ENCODE peak calls at places on chromosomes 5 and 9, in nine cellular contexts. D, S, K, E, Q, I, M, W and X are unnamed samples.

GRCh38 chr9:81616141-81616540 is 73.2 kb downstream of the TLE1 start:
- DNase-seq in D (no peak), S (no peak), K (no peak), E (no peak), Q (no peak), I (no peak), M (no peak), W (no peak), X (no peak)

GRCh38 chr9:134493471-134494272 is 147.9 kb upstream of the COL5A1 start:
- DNase-seq in D (no peak), S (no peak), K (no peak), E (no peak), Q (peak; percentile 3), I (no peak), M (no peak), W (no peak), X (no peak)

GRCh38 chr5:129098488-129099183 is 4.1 kb downstream of the ISOC1 start:
- DNase-seq in D (no peak), S (peak; percentile 22), K (no peak), E (no peak), Q (no peak), I (no peak), M (no peak), W (no peak), X (no peak)

GRCh38 chr5:1724822-1725602 is 74.6 kb downstream of the MRPL36 start:
- DNase-seq in D (no peak), S (no peak), K (no peak), E (no peak), Q (no peak), I (no peak), M (peak; percentile 3), W (peak; percentile 13), X (no peak)

GRCh38 chr5:102603670-102604069 is 104.9 kb upstream of the SLCO6A1 start:
- DNase-seq in D (no peak), S (no peak), K (no peak), E (no peak), Q (no peak), I (no peak), M (no peak), W (no peak), X (no peak)

GRCh38 chr5:73955447-73955846 is 329.5 kb downstream of the ARHGEF28 start:
- DNase-seq in D (no peak), S (no peak), K (no peak), E (no peak), Q (no peak), I (no peak), M (no peak), W (no peak), X (no peak)

GRCh38 chr5:149412783-149413476 is 33.8 kb upstream of the IL17B start:
- DNase-seq in D (no peak), S (peak; percentile 54), K (no peak), E (no peak), Q (no peak), I (no peak), M (no peak), W (no peak), X (no peak)

GRCh38 chr5:10262121-10262774 is 12.2 kb downstream of the CCT5 start:
- DNase-seq in D (no peak), S (no peak), K (no peak), E (no peak), Q (no peak), I (no peak), M (no peak), W (no peak), X (no peak)

GRCh38 chr5:13746026-13746425 is 198.5 kb downstream of the DNAH5 start:
- DNase-seq in D (no peak), S (no peak), K (peak; percentile 49), E (no peak), Q (no peak), I (no peak), M (no peak), W (no peak), X (no peak)

GRCh38 chr5:140882591-140882899 is 621 bp downstream of the PCDHA13 start:
- DNase-seq in D (peak; percentile 16), S (no peak), K (no peak), E (peak; percentile 32), Q (no peak), I (peak; percentile 18), M (no peak), W (no peak), X (no peak)

GRCh38 chr5:107621089-107621488 is 49.6 kb downstream of the EFNA5 start:
- DNase-seq in D (no peak), S (no peak), K (no peak), E (no peak), Q (no peak), I (no peak), M (no peak), W (no peak), X (no peak)

GRCh38 chr5:156170351-156170961 is 156.5 kb upstream of the SGCD start:
- DNase-seq in D (no peak), S (no peak), K (no peak), E (no peak), Q (no peak), I (no peak), M (no peak), W (no peak), X (no peak)

GRCh38 chr5:16578474-16578883 is 38.3 kb downstream of the RETREG1 start:
- DNase-seq in D (no peak), S (no peak), K (no peak), E (no peak), Q (no peak), I (no peak), M (no peak), W (no peak), X (no peak)

GRCh38 chr5:177126771-177127170 is 6.8 kb upstream of the NSD1 start:
- DNase-seq in D (no peak), S (no peak), K (no peak), E (no peak), Q (no peak), I (peak; percentile 58), M (no peak), W (no peak), X (no peak)

DNA sequence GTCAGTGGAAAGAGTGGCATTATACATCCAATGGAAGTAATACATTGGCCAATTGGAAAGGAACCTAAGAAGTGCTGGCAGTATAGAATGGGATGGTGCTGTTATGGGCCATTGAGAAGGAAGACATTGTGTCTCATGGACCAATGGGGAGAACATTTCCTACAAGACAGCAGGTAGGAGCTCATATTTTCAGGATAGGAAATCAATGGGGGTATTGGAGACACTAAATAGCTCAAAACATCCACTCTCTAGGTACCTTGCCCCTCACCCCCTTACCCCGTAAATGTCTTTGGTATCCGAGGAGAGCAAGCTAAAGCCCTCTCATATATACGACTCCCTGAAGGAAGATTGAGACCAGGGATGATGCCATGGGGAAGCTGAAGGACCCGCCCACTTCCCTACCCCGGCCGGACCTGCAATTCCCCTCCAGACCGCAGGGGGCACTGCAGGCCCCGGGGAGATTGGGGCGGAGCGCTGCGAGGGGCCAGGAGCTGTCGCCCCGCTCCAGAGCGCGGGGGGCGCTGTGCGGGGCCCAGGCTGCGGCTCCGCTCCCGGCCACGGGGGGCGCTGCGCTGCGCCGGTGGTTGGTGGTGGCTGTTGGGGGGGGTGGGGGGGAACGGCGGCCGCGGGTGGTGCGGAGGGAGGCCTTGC is at the start of gene KDM3B:
- DNase-seq in D (peak; percentile 81), S (peak; percentile 73), K (peak; percentile 80), E (peak; percentile 70), Q (peak; percentile 91), I (peak; percentile 79), M (peak; percentile 61), W (peak; percentile 89), X (peak; percentile 94)
- TF ChIP-seq POLR2A in D (no peak), S (no peak), K (no peak), E (no peak), Q (no peak), I (no peak), M (no peak), W (no peak), X (peak; percentile 26)

DNA sequence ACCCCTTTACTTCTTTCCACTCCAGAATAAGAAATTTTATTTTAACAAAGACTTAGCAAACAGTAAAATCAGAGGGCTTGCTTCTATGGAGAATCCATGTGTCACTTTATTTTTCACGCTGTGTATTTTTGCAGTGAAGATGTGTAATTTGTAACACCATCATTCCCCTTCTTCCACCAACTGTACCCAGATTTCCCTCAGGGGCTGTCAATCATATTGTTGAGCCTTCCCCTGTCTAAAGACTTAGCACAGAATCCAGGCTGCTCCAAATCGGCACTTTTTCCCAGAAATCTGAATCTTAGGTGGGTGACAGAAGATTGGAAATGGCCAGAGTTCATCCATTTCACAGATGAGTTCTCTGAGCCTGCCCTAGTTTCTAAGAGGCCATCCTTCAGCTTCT is 115.9 kb downstream of the GNAQ start:
- DNase-seq in D (no peak), S (no peak), K (no peak), E (no peak), Q (no peak), I (no peak), M (no peak), W (no peak), X (no peak)
- H3K4me3 ChIP-seq in D (no peak overlapping the region), S (no peak overlapping the region), K (no peak overlapping the region), E (no peak overlapping the region), Q (no peak overlapping the region), I (no peak overlapping the region), M (no peak overlapping the region), W (no peak overlapping the region), X (no peak overlapping the region)

GRCh38 chr5:172731286-172732073 is 39.5 kb downstream of the DUSP1 start:
- DNase-seq in D (peak; percentile 89), S (no peak), K (no peak), E (no peak), Q (no peak), I (peak; percentile 34), M (peak; percentile 89), W (peak; percentile 83), X (no peak)

GRCh38 chr5:172729588-172729987 is 41.4 kb downstream of the DUSP1 start:
- DNase-seq in D (no peak), S (no peak), K (no peak), E (no peak), Q (no peak), I (no peak), M (no peak), W (no peak), X (peak; percentile 22)

GRCh38 chr5:172728481-172729241 is 42.3 kb downstream of the DUSP1 start:
- DNase-seq in D (no peak), S (no peak), K (no peak), E (no peak), Q (no peak), I (no peak), M (no peak), W (no peak), X (peak; percentile 21)

GRCh38 chr5:172732201-172732865 is 38.7 kb downstream of the DUSP1 start:
- DNase-seq in D (no peak), S (no peak), K (no peak), E (no peak), Q (no peak), I (no peak), M (no peak), W (no peak), X (no peak)

GRCh38 chr5:172730222-172730621 is 40.8 kb downstream of the DUSP1 start:
- DNase-seq in D (no peak), S (no peak), K (no peak), E (no peak), Q (no peak), I (no peak), M (no peak), W (no peak), X (no peak)
- H3K36me3 ChIP-seq in D (no peaks in the 10 kb centered on the region), S (no peaks in the 10 kb centered on the region), K (no peaks in the 10 kb centered on the region), E (no peaks in the 10 kb centered on the region), Q (no peaks in the 10 kb centered on the region), I (no peaks in the 10 kb centered on the region), M (no peaks in the 10 kb centered on the region), W (no peaks in the 10 kb centered on the region), X (no peaks in the 10 kb centered on the region)

DNA sequence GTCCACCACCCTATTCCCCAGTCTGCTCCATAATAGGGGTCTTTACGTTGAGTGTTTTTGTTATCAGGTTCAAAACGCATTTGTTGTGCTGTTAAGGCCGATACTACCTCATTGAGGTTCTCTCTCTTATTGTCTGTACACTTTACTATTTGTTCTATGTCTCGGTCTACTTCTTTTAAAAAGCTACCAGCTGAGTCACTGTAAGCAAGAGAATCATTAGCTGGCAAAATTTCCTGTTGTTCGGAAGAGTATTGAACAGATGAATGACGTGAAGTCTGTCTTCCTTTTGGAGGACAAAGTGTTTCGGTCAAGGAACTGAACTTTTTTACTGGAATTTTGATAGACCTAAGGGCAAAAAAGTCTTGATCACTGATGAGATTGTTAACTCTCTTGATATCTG is 10.3 kb downstream of the LYSMD3 start:
- DNase-seq in D (no peak), S (no peak), K (no peak), E (no peak), Q (no peak), I (no peak), M (no peak), W (no peak), X (no peak)
- TF ChIP-seq POLR2A in D (no peak), S (no peak), K (no peak), E (no peak), Q (no peak), I (no peak), M (no peak), W (no peak), X (no peak)